ENCODE peak calls at places on chromosomes 6 and 20, in four cellular contexts. One of them, this sample, is unnamed.

GRCh38 chr6:105519954-105520353 is 117.1 kb upstream of the PREP start:
- DNase-seq in Right ventricle myocardium inferior: no peak
- DNase-seq in HFF-Myc: no peak
- DNase-seq in stimulated activated CD8-positive, alpha-beta memory T cell treated with anti-CD3 and anti-CD28 coated beads, Interleukin-2, amount 100 ng/mL, for 48 hours: no peak
- DNase-seq in this sample: peak

GRCh38 chr20:37868998-37869861 is 33.7 kb upstream of the VSTM2L start:
- DNase-seq in Right ventricle myocardium inferior: no peak
- DNase-seq in HFF-Myc: no peak
- DNase-seq in stimulated activated CD8-positive, alpha-beta memory T cell treated with anti-CD3 and anti-CD28 coated beads, Interleukin-2, amount 100 ng/mL, for 48 hours: no peak
- DNase-seq in this sample: no peak

GRCh38 chr20:41038878-41039404 is 10.3 kb downstream of the TOP1 start:
- DNase-seq in HFF-Myc: no peak
- DNase-seq in Right ventricle myocardium inferior: no peak
- DNase-seq in stimulated activated CD8-positive, alpha-beta memory T cell treated with anti-CD3 and anti-CD28 coated beads, Interleukin-2, amount 100 ng/mL, for 48 hours: no peak
- DNase-seq in this sample: no peak

GRCh38 chr6:150372051-150372450 is 3.2 kb downstream of the IYD start:
- DNase-seq in stimulated activated CD8-positive, alpha-beta memory T cell treated with anti-CD3 and anti-CD28 coated beads, Interleukin-2, amount 100 ng/mL, for 48 hours: no peak
- DNase-seq in HFF-Myc: no peak
- DNase-seq in Right ventricle myocardium inferior: no peak
- DNase-seq in this sample: no peak

GRCh38 chr6:97174471-97174870 is 108.5 kb downstream of the MMS22L start:
- DNase-seq in stimulated activated CD8-positive, alpha-beta memory T cell treated with anti-CD3 and anti-CD28 coated beads, Interleukin-2, amount 100 ng/mL, for 48 hours: no peak
- DNase-seq in HFF-Myc: no peak
- DNase-seq in Right ventricle myocardium inferior: no peak
- DNase-seq in this sample: no peak

GRCh38 chr20:55252525-55252924 is 752.8 kb downstream of the CBLN4 start:
- DNase-seq in stimulated activated CD8-positive, alpha-beta memory T cell treated with anti-CD3 and anti-CD28 coated beads, Interleukin-2, amount 100 ng/mL, for 48 hours: no peak
- DNase-seq in HFF-Myc: no peak
- DNase-seq in Right ventricle myocardium inferior: no peak
- DNase-seq in this sample: no peak

GRCh38 chr6:827431-827830 is 134.5 kb upstream of the EXOC2 start:
- DNase-seq in stimulated activated CD8-positive, alpha-beta memory T cell treated with anti-CD3 and anti-CD28 coated beads, Interleukin-2, amount 100 ng/mL, for 48 hours: no peak
- DNase-seq in HFF-Myc: no peak
- DNase-seq in Right ventricle myocardium inferior: no peak
- DNase-seq in this sample: no peak

GRCh38 chr6:44028767-44029166 is 98.5 kb downstream of the MRPL14 start:
- DNase-seq in HFF-Myc: no peak
- DNase-seq in Right ventricle myocardium inferior: no peak
- DNase-seq in stimulated activated CD8-positive, alpha-beta memory T cell treated with anti-CD3 and anti-CD28 coated beads, Interleukin-2, amount 100 ng/mL, for 48 hours: no peak
- DNase-seq in this sample: no peak

GRCh38 chr6:53643481-53643965 is 22.0 kb downstream of the KLHL31 start:
- DNase-seq in stimulated activated CD8-positive, alpha-beta memory T cell treated with anti-CD3 and anti-CD28 coated beads, Interleukin-2, amount 100 ng/mL, for 48 hours: no peak
- DNase-seq in HFF-Myc: no peak
- DNase-seq in Right ventricle myocardium inferior: no peak
- DNase-seq in this sample: no peak

GRCh38 chr6:161891542-161891941 is 617.7 kb upstream of the AGPAT4 start:
- DNase-seq in Right ventricle myocardium inferior: no peak
- DNase-seq in HFF-Myc: no peak
- DNase-seq in stimulated activated CD8-positive, alpha-beta memory T cell treated with anti-CD3 and anti-CD28 coated beads, Interleukin-2, amount 100 ng/mL, for 48 hours: no peak
- DNase-seq in this sample: no peak